ENCODE peak calls at places on chromosomes 2 and 18, in seven cellular contexts. W is HCT116, D is SK-N-SH, B is right atrium auricular region, E is stomach, F is small intestine, C is cardiac muscle cell. S is an unnamed sample. For H3K4me1, the result is how much of the 10 kb centered on the place peaks cover.

GRCh38 chr2:227906991-227907390 is 35.6 kb downstream of the DAW1 start:
- DNase-seq in W (no peak), D (no peak), B (no peak), E (no peak), F (no peak), C (no peak), S (no peak)

GRCh38 chr2:73203055-73203681 is 794 bp downstream of the NOTO start:
- DNase-seq in W (no peak), D (peak), B (no peak), E (no peak), F (no peak), C (peak), S (no peak)

GRCh38 chr2:226540204-226540994 is 259.2 kb downstream of the IRS1 start:
- DNase-seq in W (no peak), D (no peak), B (no peak), E (no peak), F (no peak), C (no peak), S (no peak)

GRCh38 chr18:42274488-42275137 is 319.6 kb downstream of the PIK3C3 start:
- DNase-seq in W (no peak), D (peak), B (no peak), E (no peak), F (no peak), C (peak), S (no peak)

GRCh38 chr18:26356045-26356785 is 130.0 kb downstream of the TAF4B start:
- DNase-seq in W (no peak), D (no peak), B (no peak), E (no peak), F (no peak), C (no peak), S (no peak)

GRCh38 chr2:73374243-73374642 is 11.4 kb upstream of the ALMS1 start:
- DNase-seq in W (no peak), D (no peak), B (no peak), E (no peak), F (no peak), C (no peak), S (no peak)

GRCh38 chr18:74395630-74396251 is 61.4 kb downstream of the DIPK1C start:
- DNase-seq in W (no peak), D (no peak), B (no peak), E (no peak), F (no peak), C (no peak), S (no peak)

GRCh38 chr2:168378960-168379669 is 77.0 kb upstream of the CERS6 start:
- DNase-seq in W (no peak), D (no peak), B (no peak), E (no peak), F (no peak), C (no peak), S (no peak)

GRCh38 chr2:204475403-204475802 is 69.9 kb upstream of the PARD3B start:
- DNase-seq in W (no peak), D (peak), B (no peak), E (no peak), F (no peak), C (no peak), S (no peak)

GRCh38 chr2:45652090-45653050 is 895 bp downstream of the PRKCE start:
- DNase-seq in W (no peak), D (peak), B (peak), E (peak), F (peak), C (peak), S (peak)

GRCh38 chr2:158726906-158727592 is 68.1 kb upstream of the DAPL1 start:
- DNase-seq in W (no peak), D (peak), B (no peak), E (no peak), F (peak), C (no peak), S (no peak)

GRCh38 chr2:44965684-44966083 is 24.2 kb downstream of the SIX3 start:
- DNase-seq in W (no peak), D (no peak), B (no peak), E (no peak), F (no peak), C (no peak), S (no peak)

GRCh38 chr2:209661286-209661685 is 110.3 kb upstream of the UNC80 start:
- DNase-seq in W (no peak), D (peak), B (no peak), E (no peak), F (no peak), C (no peak), S (no peak)

GRCh38 chr18:47050468-47050867 is 15.0 kb upstream of the ELOA2 start:
- DNase-seq in W (peak), D (peak), B (no peak), E (no peak), F (peak), C (peak), S (no peak)

GRCh38 chr2:233992481-233993217 is 57.9 kb upstream of the SPP2 start:
- DNase-seq in W (no peak), D (no peak), B (no peak), E (no peak), F (no peak), C (no peak), S (no peak)

GRCh38 chr2:8612734-8613179 is 69.1 kb upstream of the ID2 start:
- DNase-seq in W (no peak), D (no peak), B (no peak), E (no peak), F (no peak), C (no peak), S (no peak)

GRCh38 chr2:215969131-215969841 is 44.1 kb downstream of the MREG start:
- DNase-seq in W (no peak), D (no peak), B (no peak), E (no peak), F (no peak), C (no peak), S (no peak)

GRCh38 chr2:174326880-174327558 is 7.7 kb upstream of the SP9 start:
- DNase-seq in W (no peak), D (peak), B (no peak), E (no peak), F (no peak), C (no peak), S (no peak)

GRCh38 chr2:207459990-207460757 is 69.6 kb upstream of the CREB1 start:
- DNase-seq in W (no peak), D (no peak), B (no peak), E (no peak), F (no peak), C (no peak), S (no peak)

GRCh38 chr2:241801611-241802420 is 7.2 kb upstream of the NEU4 start:
- DNase-seq in W (no peak), D (peak), B (peak), E (no peak), F (no peak), C (peak), S (peak)

GRCh38 chr2:176242211-176242610 is 27.0 kb upstream of the MTX2 start:
- DNase-seq in W (no peak), D (no peak), B (no peak), E (no peak), F (no peak), C (no peak), S (no peak)

DNA sequence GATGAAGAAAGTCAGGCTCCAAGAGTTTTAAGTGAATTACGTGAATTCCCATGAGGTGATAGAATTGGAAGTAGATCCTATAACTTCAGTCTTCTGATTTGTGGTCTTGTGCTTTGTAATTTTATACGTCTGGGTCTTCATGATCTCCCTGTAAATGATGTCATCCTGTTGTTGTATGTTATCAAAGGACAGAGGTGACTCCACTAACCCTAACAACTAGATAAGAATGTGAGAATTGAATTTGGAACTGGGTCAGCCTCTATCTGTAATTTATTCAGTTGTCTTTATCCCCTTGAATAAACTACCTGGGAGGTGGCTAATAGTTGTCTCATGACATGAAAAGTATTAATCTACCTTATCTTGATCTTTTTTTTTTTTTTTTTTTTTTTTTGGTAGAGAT is 86.4 kb upstream of the B3GNT2 start:
- DNase-seq in W (no peak), D (no peak), B (no peak), E (no peak), F (no peak), C (no peak), S (no peak)
- H3K4me1 ChIP-seq in W (under half), D (under half), B (under half), E (under half), F (under half), C (under half), S (under half)

GRCh38 chr2:172774302-172774701 is 38.7 kb downstream of the RAPGEF4 start:
- DNase-seq in W (no peak), D (no peak), B (no peak), E (no peak), F (no peak), C (no peak), S (no peak)

GRCh38 chr2:172772637-172773036 is 37.0 kb downstream of the RAPGEF4 start:
- DNase-seq in W (no peak), D (no peak), B (no peak), E (peak), F (no peak), C (no peak), S (no peak)

GRCh38 chr2:172777431-172777830 is 41.8 kb downstream of the RAPGEF4 start:
- DNase-seq in W (no peak), D (no peak), B (no peak), E (no peak), F (no peak), C (no peak), S (no peak)

GRCh38 chr2:172770887-172771286 is 35.2 kb downstream of the RAPGEF4 start:
- DNase-seq in W (no peak), D (no peak), B (no peak), E (no peak), F (no peak), C (no peak), S (no peak)

GRCh38 chr2:172775319-172775718 is 39.7 kb downstream of the RAPGEF4 start:
- DNase-seq in W (no peak), D (no peak), B (no peak), E (no peak), F (no peak), C (no peak), S (no peak)
- H3K4me1 ChIP-seq in W (under half), D (under half), B (under half), E (under half), F (under half), C (under half), S (under half)

DNA sequence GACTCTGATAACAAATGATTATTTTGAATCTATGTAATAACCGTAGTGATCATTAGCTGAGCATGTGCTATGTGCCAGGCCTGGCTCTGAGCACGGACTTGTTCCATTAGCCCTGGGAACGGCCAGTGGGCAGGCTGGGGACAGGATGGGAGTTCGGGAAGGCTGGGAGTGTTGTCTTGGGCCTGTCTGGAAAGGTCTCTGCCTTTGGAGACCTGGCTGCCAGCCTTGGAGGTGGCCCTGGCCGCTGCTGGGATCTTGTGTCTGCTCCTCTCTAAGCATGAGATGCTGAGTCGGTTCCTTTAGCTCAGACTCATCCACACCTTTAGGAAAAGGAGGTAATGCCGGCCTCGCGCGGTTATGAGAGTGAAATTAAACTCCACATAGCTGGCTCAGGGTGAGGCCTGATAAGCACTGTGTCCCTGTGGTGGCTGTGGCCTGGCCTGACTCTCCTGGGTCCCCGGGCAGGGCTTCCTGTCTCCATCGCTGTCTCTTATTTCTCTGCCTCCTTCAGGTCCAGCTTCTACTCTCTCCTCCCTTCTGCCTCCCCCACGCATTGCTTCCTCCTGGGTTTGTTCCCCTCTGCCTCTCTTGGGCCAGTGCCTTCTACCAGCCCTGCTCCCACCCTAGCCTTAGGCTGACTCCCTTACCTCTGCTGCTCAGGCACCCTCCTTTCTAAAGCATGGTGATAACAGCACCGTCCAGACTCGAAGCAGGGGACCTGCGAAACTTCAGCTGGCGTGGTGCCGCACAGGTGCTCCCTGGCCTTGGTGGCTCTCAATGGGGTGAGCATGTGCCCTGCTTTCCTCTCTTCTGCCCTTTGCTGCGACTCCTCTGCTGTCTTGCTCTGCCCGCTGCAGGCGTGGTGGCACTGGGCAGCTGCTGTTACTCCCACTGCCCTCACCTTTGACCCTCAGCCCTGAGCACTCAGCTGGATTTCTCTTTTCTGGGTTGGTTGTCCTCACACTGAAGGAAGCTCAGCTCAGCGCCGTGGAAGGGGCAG is 41.8 kb downstream of the NCK2 start:
- DNase-seq in W (no peak), D (no peak), B (no peak), E (no peak), F (peak), C (no peak), S (no peak)
- H3K4me1 ChIP-seq in W (under half), D (under half), B (half or more), E (under half), F (under half), C (under half), S (under half)

DNA sequence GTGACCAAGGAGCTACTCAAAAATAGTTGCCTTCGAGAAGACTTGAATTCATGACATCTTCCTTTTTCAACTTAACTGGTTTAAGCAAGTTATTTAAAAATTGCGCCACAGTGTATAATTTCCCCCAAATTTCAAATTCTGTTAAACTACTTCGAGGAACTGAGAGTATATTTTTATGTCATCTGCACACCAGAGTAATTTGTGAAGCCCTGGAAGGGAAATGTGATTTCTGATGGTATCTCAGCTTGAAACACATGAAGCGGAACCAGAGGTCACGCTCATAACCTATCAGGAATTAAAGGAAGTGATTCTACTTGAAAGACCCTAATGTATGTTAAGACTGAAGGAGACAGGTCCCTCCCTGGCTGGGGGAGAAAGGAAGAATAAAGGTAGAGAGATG is 33.9 kb upstream of the DARS1 start:
- DNase-seq in W (no peak), D (peak), B (no peak), E (no peak), F (no peak), C (no peak), S (no peak)
- H3K4me1 ChIP-seq in W (under half), D (under half), B (under half), E (under half), F (under half), C (under half), S (under half)

GRCh38 chr2:231294578-231295362 is 96.3 kb downstream of the ARMC9 start:
- DNase-seq in W (no peak), D (no peak), B (no peak), E (no peak), F (no peak), C (no peak), S (no peak)
- H3K4me1 ChIP-seq in W (under half), D (under half), B (under half), E (under half), F (under half), C (under half), S (under half)